ENCODE peak calls at places on chromosome X, in seven cellular contexts. O is spleen, B is heart right ventricle, Z is A549, H is esophagus squamous epithelium, L is GM12864, D is BJ. G is an unnamed sample.

GRCh38 chrX:53882331-53882730 is 161.9 kb downstream of the PHF8 start:
- DNase-seq in O (no peak), L (no peak), H (no peak), B (no peak), Z (peak; percentile 5), D (no peak), G (peak; percentile 49)

GRCh38 chrX:47210661-47211425 is 7.6 kb upstream of the CDK16 start:
- DNase-seq in O (peak; percentile 58), H (no peak), B (no peak), D (no peak), Z (no peak), L (no peak), G (no peak)

GRCh38 chrX:2325076-2325784 is 175.5 kb downstream of the DHRSX start:
- DNase-seq in Z (no peak), H (no peak), D (no peak), O (peak; percentile 92), B (peak; percentile 59), L (no peak), G (no peak)

GRCh38 chrX:41889317-41890025 is 33.9 kb downstream of the CASK start:
- DNase-seq in B (no peak), Z (peak; percentile 6), L (no peak), O (no peak), H (no peak), D (no peak), G (no peak)

GRCh38 chrX:16476009-16476408 is 173.9 kb upstream of the S100G start:
- DNase-seq in O (no peak), D (no peak), L (no peak), Z (no peak), H (no peak), B (no peak), G (no peak)

GRCh38 chrX:42714981-42715688 is 62.8 kb downstream of the PPP1R2C start:
- DNase-seq in O (no peak), Z (peak; percentile 20), H (no peak), L (no peak), D (no peak), B (peak; percentile 17), G (no peak)

GRCh38 chrX:22081475-22082092 is 49.5 kb downstream of the PHEX start:
- DNase-seq in Z (no peak), L (peak; percentile 8), O (peak; percentile 81), H (no peak), D (no peak), B (peak; percentile 18), G (no peak)

GRCh38 chrX:148929686-148930085 is 429.3 kb downstream of the AFF2 start:
- DNase-seq in L (no peak), O (no peak), D (no peak), H (no peak), B (no peak), Z (no peak), G (no peak)

GRCh38 chrX:13903405-13903804 is 86.5 kb upstream of the GPM6B start:
- DNase-seq in Z (no peak), D (no peak), H (no peak), B (no peak), O (no peak), L (no peak), G (no peak)

GRCh38 chrX:24023972-24024664 is 2.9 kb downstream of the KLHL15 start:
- DNase-seq in B (no peak), H (no peak), D (no peak), Z (no peak), O (no peak), L (no peak), G (no peak)

GRCh38 chrX:146477341-146477740 is 332.2 kb upstream of the CXorf51B start:
- DNase-seq in O (no peak), H (no peak), L (no peak), D (no peak), B (no peak), Z (no peak), G (no peak)

GRCh38 chrX:15507005-15507404 is 6.4 kb downstream of the BMX start:
- DNase-seq in B (no peak), L (no peak), Z (no peak), O (no peak), D (no peak), H (no peak), G (no peak)

GRCh38 chrX:21764043-21764442 is 6.1 kb upstream of the SMPX start:
- DNase-seq in Z (no peak), H (no peak), B (no peak), L (no peak), D (no peak), O (no peak), G (no peak)

GRCh38 chrX:40009890-40010289 is 87.9 kb downstream of the BCOR start:
- DNase-seq in O (no peak), B (no peak), L (no peak), H (no peak), Z (no peak), D (no peak), G (no peak)

GRCh38 chrX:150587585-150588503 is 19.4 kb downstream of the MTM1 start:
- DNase-seq in L (no peak), D (no peak), Z (peak; percentile 15), H (no peak), O (no peak), B (no peak), G (no peak)

GRCh38 chrX:11558972-11559371 is 106.7 kb downstream of the ARHGAP6 start:
- DNase-seq in D (no peak), H (no peak), L (no peak), O (no peak), Z (peak; percentile 8), B (no peak), G (no peak)

GRCh38 chrX:23667239-23668177 is at the start of gene PRDX4:
- DNase-seq in D (peak; percentile 22), L (peak; percentile 52), O (peak; percentile 96), Z (peak; percentile 63), B (peak; percentile 90), H (peak; percentile 30), G (no peak)

GRCh38 chrX:13008189-13008533 is 33.3 kb downstream of the TMSB4X start:
- DNase-seq in L (no peak), D (no peak), B (no peak), O (no peak), H (no peak), Z (no peak), G (no peak)

GRCh38 chrX:46582325-46582724 is 8.8 kb downstream of the CHST7 start:
- DNase-seq in B (no peak), D (no peak), H (no peak), Z (no peak), L (no peak), O (no peak), G (no peak)

GRCh38 chrX:68714856-68715255 is 67.4 kb downstream of the STARD8 start:
- DNase-seq in B (no peak), D (no peak), O (peak; percentile 41), H (no peak), L (no peak), Z (no peak), G (no peak)

GRCh38 chrX:34656467-34656841 is 631 bp downstream of the TMEM47 start:
- DNase-seq in H (no peak), O (no peak), B (peak; percentile 21), L (no peak), D (no peak), Z (no peak), G (no peak)

GRCh38 chrX:17922303-17922702 is 61.2 kb upstream of the RAI2 start:
- DNase-seq in O (no peak), L (no peak), H (no peak), D (no peak), B (no peak), Z (no peak), G (no peak)

GRCh38 chrX:149487292-149487691 is 17.8 kb downstream of the IDS start:
- DNase-seq in Z (peak; percentile 25), B (no peak), L (no peak), O (no peak), H (no peak), D (no peak), G (no peak)

GRCh38 chrX:70138622-70139021 is 5.4 kb downstream of the IGBP1 start:
- DNase-seq in D (no peak), Z (no peak), B (no peak), L (no peak), O (no peak), H (no peak), G (no peak)

GRCh38 chrX:71652405-71652804 is 14.9 kb upstream of the LOC101059915 start:
- DNase-seq in O (no peak), D (no peak), Z (peak; percentile 39), B (no peak), L (no peak), H (no peak), G (no peak)

GRCh38 chrX:88789825-88790224 is 42.8 kb downstream of the CPXCR1 start:
- DNase-seq in O (no peak), D (no peak), B (no peak), Z (no peak), H (no peak), L (no peak), G (no peak)

GRCh38 chrX:78168065-78168464 is 28.6 kb upstream of the TAF9B start:
- DNase-seq in H (no peak), L (no peak), Z (no peak), O (no peak), D (no peak), B (no peak), G (no peak)

GRCh38 chrX:39869846-39870601 is 227.7 kb downstream of the BCOR start:
- DNase-seq in B (no peak), H (no peak), D (no peak), L (no peak), O (no peak), Z (peak; percentile 10), G (no peak)

GRCh38 chrX:95762716-95763115 is 921.9 kb upstream of the DIAPH2 start:
- DNase-seq in D (no peak), L (no peak), H (no peak), Z (no peak), O (no peak), B (no peak), G (no peak)
- TF ChIP-seq CTCF in D (no peak), L (no peak), H (no peak), Z (no peak), O (no peak), B (no peak), G (no peak)

GRCh38 chrX:63012574-63012973 is 338.6 kb downstream of the SPIN4 start:
- DNase-seq in D (no peak), H (no peak), Z (no peak), B (no peak), L (no peak), O (no peak), G (no peak)
- TF ChIP-seq CTCF in D (no peak), H (no peak), Z (no peak), B (no peak), L (no peak), O (no peak), G (no peak)

GRCh38 chrX:101357166-101357795 is 8.7 kb upstream of the TIMM8A start:
- DNase-seq in L (no peak), D (no peak), O (no peak), Z (no peak), H (no peak), B (no peak), G (no peak)
- TF ChIP-seq CTCF in L (peak; percentile 44), D (peak; percentile 28), O (peak; percentile 9), Z (no peak), H (no peak), B (no peak), G (peak; percentile 38)

DNA sequence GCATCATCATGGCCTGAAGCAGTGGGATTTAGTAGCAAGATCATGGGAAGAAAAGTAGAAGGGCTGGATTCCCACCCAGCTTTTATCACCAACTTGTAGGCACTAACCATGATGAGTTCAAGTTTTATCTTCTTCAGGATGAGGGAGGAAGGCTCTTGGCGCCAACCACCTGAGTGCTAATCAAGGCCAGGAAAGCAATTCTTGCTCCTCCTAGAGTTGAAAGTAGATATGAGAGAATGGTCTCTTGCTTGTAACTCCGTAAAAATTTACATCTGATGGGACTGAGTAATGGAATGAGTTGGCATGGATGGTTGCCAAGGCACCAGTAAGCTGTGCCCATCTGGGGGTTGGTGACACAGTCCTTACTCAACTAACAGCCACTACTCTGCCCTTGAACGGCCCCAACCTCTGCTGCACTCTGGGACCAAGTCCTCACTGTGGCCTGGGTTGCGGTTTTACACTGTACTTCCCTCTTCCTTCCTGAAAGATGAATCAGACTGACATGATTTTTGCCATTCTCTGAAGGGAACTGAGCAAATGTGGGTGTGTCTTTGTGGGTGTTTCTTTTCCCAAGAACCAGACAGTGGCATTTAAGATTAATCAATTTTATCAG is 39.4 kb upstream of the NDP start:
- DNase-seq in H (no peak), B (no peak), Z (peak; percentile 31), O (peak; percentile 81), L (no peak), D (no peak), G (peak; percentile 75)
- TF ChIP-seq CTCF in H (no peak), B (no peak), Z (no peak), O (no peak), L (no peak), D (no peak), G (peak; percentile 16)